ENCODE peak calls at places on chromosomes 1 and 21, in five cellular contexts. One of them, this sample, is unnamed.

GRCh38 chr1:210200090-210200736 is 32.4 kb upstream of the SERTAD4 start:
- DNase-seq in Calu3: no peak
- DNase-seq in K562: no peak
- DNase-seq in fibroblast of lung: no peak
- DNase-seq in LNCaP clone FGC: no peak
- DNase-seq in this sample: no peak

GRCh38 chr21:32994305-32994704 is 31.4 kb upstream of the OLIG2 start:
- DNase-seq in Calu3: peak; percentile 16
- DNase-seq in LNCaP clone FGC: no peak
- DNase-seq in K562: peak; percentile 24
- DNase-seq in fibroblast of lung: peak; percentile 39
- DNase-seq in this sample: peak; percentile 11

GRCh38 chr1:183993132-183993531 is 44.4 kb downstream of the COLGALT2 start:
- DNase-seq in fibroblast of lung: no peak
- DNase-seq in LNCaP clone FGC: no peak
- DNase-seq in Calu3: peak; percentile 54
- DNase-seq in K562: peak; percentile 50
- DNase-seq in this sample: no peak

GRCh38 chr21:46154155-46154954 is 1.0 kb downstream of the FTCD start:
- DNase-seq in fibroblast of lung: no peak
- DNase-seq in LNCaP clone FGC: no peak
- DNase-seq in K562: no peak
- DNase-seq in Calu3: no peak
- DNase-seq in this sample: no peak

GRCh38 chr1:77834771-77835334 is 53.6 kb upstream of the NEXN start:
- DNase-seq in K562: no peak
- DNase-seq in fibroblast of lung: peak; percentile 94
- DNase-seq in LNCaP clone FGC: peak; percentile 94
- DNase-seq in Calu3: no peak
- DNase-seq in this sample: no peak

GRCh38 chr1:206890690-206891089 is 6.6 kb upstream of the IL24 start:
- DNase-seq in fibroblast of lung: peak; percentile 90
- DNase-seq in Calu3: no peak
- DNase-seq in LNCaP clone FGC: no peak
- DNase-seq in K562: no peak
- DNase-seq in this sample: no peak

GRCh38 chr1:10474613-10475507 is at the start of gene PEX14:
- DNase-seq in LNCaP clone FGC: peak; percentile 58
- DNase-seq in fibroblast of lung: peak; percentile 77
- DNase-seq in K562: peak; percentile 97
- DNase-seq in Calu3: peak; percentile 85
- DNase-seq in this sample: peak; percentile 85

GRCh38 chr1:64486193-64486592 is 16.3 kb downstream of the CACHD1 start:
- DNase-seq in K562: no peak
- DNase-seq in fibroblast of lung: no peak
- DNase-seq in Calu3: no peak
- DNase-seq in LNCaP clone FGC: no peak
- DNase-seq in this sample: no peak

GRCh38 chr1:6580588-6581270 is 935 bp downstream of the ZBTB48 start:
- DNase-seq in fibroblast of lung: no peak
- DNase-seq in K562: peak; percentile 58
- DNase-seq in LNCaP clone FGC: no peak
- DNase-seq in Calu3: no peak
- DNase-seq in this sample: peak; percentile 27

GRCh38 chr1:119602169-119602568 is 45.9 kb downstream of the ZNF697 start:
- DNase-seq in Calu3: no peak
- DNase-seq in K562: no peak
- DNase-seq in fibroblast of lung: no peak
- DNase-seq in LNCaP clone FGC: no peak
- DNase-seq in this sample: no peak

GRCh38 chr1:180151508-180151907 is 3.2 kb upstream of the QSOX1 start:
- DNase-seq in K562: no peak
- DNase-seq in LNCaP clone FGC: no peak
- DNase-seq in Calu3: peak; percentile 49
- DNase-seq in fibroblast of lung: peak; percentile 94
- DNase-seq in this sample: no peak

GRCh38 chr1:92980732-92981647 is 19.7 kb upstream of the DIPK1A start:
- DNase-seq in K562: no peak
- DNase-seq in LNCaP clone FGC: no peak
- DNase-seq in fibroblast of lung: no peak
- DNase-seq in Calu3: no peak
- DNase-seq in this sample: no peak

GRCh38 chr21:33127154-33127893 is 57.4 kb downstream of the OLIG1 start:
- DNase-seq in Calu3: peak; percentile 71
- DNase-seq in LNCaP clone FGC: no peak
- DNase-seq in K562: peak; percentile 80
- DNase-seq in fibroblast of lung: peak; percentile 75
- DNase-seq in this sample: peak; percentile 88

GRCh38 chr1:24315391-24315790 is 3.8 kb upstream of the GRHL3 start:
- DNase-seq in K562: no peak
- DNase-seq in LNCaP clone FGC: no peak
- DNase-seq in fibroblast of lung: no peak
- DNase-seq in Calu3: no peak
- DNase-seq in this sample: no peak

GRCh38 chr1:12179111-12179519 is 12.3 kb downstream of the TNFRSF1B start:
- DNase-seq in K562: no peak
- DNase-seq in fibroblast of lung: peak; percentile 66
- DNase-seq in LNCaP clone FGC: no peak
- DNase-seq in Calu3: no peak
- DNase-seq in this sample: no peak

GRCh38 chr1:203600782-203601513 is 25.7 kb upstream of the ATP2B4 start:
- DNase-seq in fibroblast of lung: no peak
- DNase-seq in K562: no peak
- DNase-seq in Calu3: no peak
- DNase-seq in LNCaP clone FGC: no peak
- DNase-seq in this sample: no peak

GRCh38 chr1:170776147-170776734 is 112.3 kb downstream of the PRRX1 start:
- DNase-seq in fibroblast of lung: peak; percentile 17
- DNase-seq in Calu3: no peak
- DNase-seq in LNCaP clone FGC: no peak
- DNase-seq in K562: no peak
- DNase-seq in this sample: no peak

GRCh38 chr1:25621876-25622275 is 5.3 kb downstream of the MAN1C1 start:
- DNase-seq in LNCaP clone FGC: no peak
- DNase-seq in Calu3: no peak
- DNase-seq in fibroblast of lung: no peak
- DNase-seq in K562: peak; percentile 3
- DNase-seq in this sample: no peak

GRCh38 chr1:29966526-29967045 is 730.3 kb downstream of the PTPRU start:
- DNase-seq in fibroblast of lung: no peak
- DNase-seq in Calu3: no peak
- DNase-seq in LNCaP clone FGC: no peak
- DNase-seq in K562: no peak
- DNase-seq in this sample: no peak

GRCh38 chr1:178192686-178193085 is 98.8 kb downstream of the RASAL2 start:
- DNase-seq in LNCaP clone FGC: peak; percentile 77
- DNase-seq in K562: no peak
- DNase-seq in fibroblast of lung: peak; percentile 68
- DNase-seq in Calu3: peak; percentile 63
- DNase-seq in this sample: peak; percentile 18

GRCh38 chr1:12244078-12244477 is 14.2 kb downstream of the VPS13D start:
- DNase-seq in Calu3: no peak
- DNase-seq in K562: peak; percentile 53
- DNase-seq in LNCaP clone FGC: no peak
- DNase-seq in fibroblast of lung: peak; percentile 24
- DNase-seq in this sample: peak; percentile 10

GRCh38 chr1:115453666-115454065 is 115.6 kb upstream of the NGF start:
- DNase-seq in fibroblast of lung: no peak
- DNase-seq in LNCaP clone FGC: no peak
- DNase-seq in K562: no peak
- DNase-seq in Calu3: no peak
- DNase-seq in this sample: no peak
- TF ChIP-seq CTCF in fibroblast of lung: no peak
- TF ChIP-seq CTCF in LNCaP clone FGC: no peak
- TF ChIP-seq CTCF in K562: no peak
- TF ChIP-seq CTCF in Calu3: no peak
- TF ChIP-seq CTCF in this sample: no peak

GRCh38 chr1:153962088-153963029 is 978 bp downstream of the SLC39A1 start:
- DNase-seq in LNCaP clone FGC: no peak
- DNase-seq in Calu3: peak; percentile 41
- DNase-seq in K562: no peak
- DNase-seq in fibroblast of lung: peak; percentile 56
- DNase-seq in this sample: no peak
- TF ChIP-seq CTCF in LNCaP clone FGC: no peak
- TF ChIP-seq CTCF in Calu3: no peak
- TF ChIP-seq CTCF in K562: no peak
- TF ChIP-seq CTCF in fibroblast of lung: no peak
- TF ChIP-seq CTCF in this sample: no peak

GRCh38 chr1:61337037-61337436 is 254.7 kb downstream of the NFIA start:
- DNase-seq in fibroblast of lung: peak; percentile 11
- DNase-seq in Calu3: no peak
- DNase-seq in LNCaP clone FGC: no peak
- DNase-seq in K562: no peak
- DNase-seq in this sample: no peak
- TF ChIP-seq CTCF in fibroblast of lung: no peak
- TF ChIP-seq CTCF in Calu3: no peak
- TF ChIP-seq CTCF in LNCaP clone FGC: peak; percentile 8
- TF ChIP-seq CTCF in K562: no peak
- TF ChIP-seq CTCF in this sample: no peak

GRCh38 chr1:155596864-155597263 is 13.2 kb upstream of the MSTO1 start:
- DNase-seq in K562: no peak
- DNase-seq in Calu3: no peak
- DNase-seq in LNCaP clone FGC: no peak
- DNase-seq in fibroblast of lung: no peak
- DNase-seq in this sample: no peak

DNA sequence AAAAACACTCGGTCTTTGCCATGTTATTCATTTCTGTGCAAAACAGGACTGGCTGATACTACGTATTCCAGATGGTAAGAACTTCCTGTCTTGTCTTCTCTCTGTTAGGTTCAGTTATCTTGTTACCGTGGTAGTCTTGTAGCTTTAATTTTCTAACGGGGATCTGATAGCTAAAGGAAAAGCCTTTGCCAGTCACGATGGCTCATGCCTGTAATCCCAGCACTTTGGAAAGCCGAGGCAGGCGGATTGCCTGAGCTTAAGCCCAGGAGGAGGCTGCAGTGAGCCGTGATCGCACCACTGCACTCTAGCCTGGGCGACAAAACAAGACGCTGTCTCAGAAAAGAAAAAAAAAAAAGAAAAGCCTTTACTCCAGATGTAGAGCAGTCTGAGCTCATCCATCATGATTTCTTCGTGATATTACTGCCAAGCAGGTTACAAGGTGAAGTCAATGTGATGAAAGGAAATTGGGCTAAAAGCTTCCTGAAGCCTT is 11.1 kb upstream of the MSTO1 start:
- DNase-seq in LNCaP clone FGC: no peak
- DNase-seq in fibroblast of lung: peak; percentile 45
- DNase-seq in K562: no peak
- DNase-seq in Calu3: no peak
- DNase-seq in this sample: no peak
- TF ChIP-seq CTCF in LNCaP clone FGC: no peak
- TF ChIP-seq CTCF in fibroblast of lung: no peak
- TF ChIP-seq CTCF in K562: no peak
- TF ChIP-seq CTCF in Calu3: no peak
- TF ChIP-seq CTCF in this sample: no peak

DNA sequence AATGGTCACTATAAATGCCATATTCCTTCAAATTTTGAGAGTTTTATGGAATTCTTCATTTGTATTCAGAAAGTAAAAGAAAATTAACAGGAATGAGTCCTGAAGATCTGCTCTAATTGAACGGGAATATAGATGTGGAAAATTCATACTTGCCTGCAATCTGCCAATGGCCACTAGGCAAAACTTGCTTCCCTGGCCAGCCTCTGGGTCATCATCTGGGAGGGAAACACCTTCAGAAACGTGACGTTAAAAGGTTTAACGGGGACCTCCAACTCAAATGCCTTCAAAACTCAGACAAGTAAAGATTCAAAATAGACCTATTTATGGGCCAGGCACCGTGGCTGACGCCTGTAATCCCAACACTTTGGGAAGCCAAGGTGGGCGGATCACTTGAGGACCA is 21.7 kb upstream of the CTSK start:
- DNase-seq in K562: no peak
- DNase-seq in LNCaP clone FGC: no peak
- DNase-seq in fibroblast of lung: no peak
- DNase-seq in Calu3: no peak
- DNase-seq in this sample: no peak
- TF ChIP-seq CTCF in K562: peak; percentile 46
- TF ChIP-seq CTCF in LNCaP clone FGC: peak; percentile 9
- TF ChIP-seq CTCF in fibroblast of lung: peak; percentile 5
- TF ChIP-seq CTCF in Calu3: peak; percentile 18
- TF ChIP-seq CTCF in this sample: peak; percentile 62